ENCODE peak calls at places on chromosomes 13 and 19, in seven cellular contexts. D, Q, J, H, K, B and F are unnamed samples. For H3K4me1, the result is how much of the 10 kb centered on the place peaks cover.

GRCh38 chr19:28961772-28962500 is 251.0 kb downstream of the UQCRFS1 start:
- DNase-seq in D (no peak), Q (no peak), J (no peak), H (no peak), K (no peak), B (no peak), F (no peak)

GRCh38 chr13:49256841-49257240 is 9.1 kb downstream of the CDADC1 start:
- DNase-seq in D (no peak), Q (no peak), J (no peak), H (no peak), K (no peak), B (no peak), F (no peak)

GRCh38 chr13:90171649-90172048 is 1175.8 kb upstream of the MIR17HG start:
- DNase-seq in D (no peak), Q (no peak), J (no peak), H (no peak), K (no peak), B (no peak), F (no peak)

GRCh38 chr13:48727252-48728011 is 73.7 kb downstream of the CYSLTR2 start:
- DNase-seq in D (no peak), Q (no peak), J (no peak), H (no peak), K (no peak), B (no peak), F (no peak)

GRCh38 chr19:2164020-2164988 is 571 bp downstream of the DOT1L start:
- DNase-seq in D (peak), Q (peak), J (no peak), H (no peak), K (no peak), B (no peak), F (no peak)

GRCh38 chr13:60152114-60152513 is 11.6 kb downstream of the DIAPH3 start:
- DNase-seq in D (no peak), Q (no peak), J (no peak), H (no peak), K (no peak), B (no peak), F (no peak)

GRCh38 chr13:76647550-76647949 is 238.7 kb downstream of the KCTD12 start:
- DNase-seq in D (no peak), Q (no peak), J (no peak), H (no peak), K (no peak), B (no peak), F (no peak)

GRCh38 chr13:23632741-23633140 is 62.5 kb downstream of the TNFRSF19 start:
- DNase-seq in D (no peak), Q (peak), J (no peak), H (no peak), K (no peak), B (no peak), F (no peak)

GRCh38 chr13:34942732-34943674 is 933 bp downstream of the NBEA start:
- DNase-seq in D (peak), Q (peak), J (peak), H (peak), K (no peak), B (no peak), F (peak)

GRCh38 chr13:54945978-54946377 is 1917.4 kb downstream of the OLFM4 start:
- DNase-seq in D (no peak), Q (peak), J (no peak), H (no peak), K (no peak), B (no peak), F (no peak)

GRCh38 chr13:78593652-78594494 is 9.5 kb downstream of the POU4F1 start:
- DNase-seq in D (no peak), Q (peak), J (no peak), H (no peak), K (no peak), B (no peak), F (no peak)
- TF ChIP-seq POLR2AphosphoS5 in D (no peak), Q (peak), J (no peak), H (no peak), K (no peak), B (no peak), F (no peak)

GRCh38 chr13:99862243-99862642 is 109.3 kb downstream of the ZIC5 start:
- DNase-seq in D (no peak), Q (no peak), J (no peak), H (no peak), K (no peak), B (no peak), F (no peak)
- H3K4me1 ChIP-seq in D (under half), Q (half or more), J (under half), H (under half), K (under half), B (under half), F (under half)

GRCh38 chr13:51823351-51823750 is 19.4 kb upstream of the DHRS12 start:
- DNase-seq in D (peak), Q (no peak), J (no peak), H (no peak), K (no peak), B (no peak), F (no peak)
- H3K4me3 ChIP-seq in D (no peak), Q (no peak), J (no peak), H (no peak), K (no peak), B (no peak), F (no peak)

GRCh38 chr19:16098821-16099220 is 12.9 kb upstream of the RAB8A start:
- DNase-seq in D (no peak), Q (no peak), J (no peak), H (no peak), K (no peak), B (no peak), F (no peak)
- TF ChIP-seq POLR2AphosphoS5 in D (no peak), Q (no peak), J (no peak), H (no peak), K (no peak), B (no peak), F (no peak)

GRCh38 chr19:45049073-45049736 is 10.4 kb downstream of the CLASRP start:
- DNase-seq in D (no peak), Q (no peak), J (no peak), H (no peak), K (peak), B (no peak), F (no peak)

GRCh38 chr19:45047188-45047797 is 8.4 kb downstream of the CLASRP start:
- DNase-seq in D (no peak), Q (no peak), J (no peak), H (no peak), K (no peak), B (no peak), F (no peak)

GRCh38 chr19:45046355-45046754 is 7.5 kb downstream of the CLASRP start:
- DNase-seq in D (no peak), Q (no peak), J (no peak), H (no peak), K (no peak), B (no peak), F (no peak)

GRCh38 chr19:45050036-45050435 is 11.2 kb downstream of the CLASRP start:
- DNase-seq in D (no peak), Q (no peak), J (no peak), H (no peak), K (no peak), B (no peak), F (no peak)

GRCh38 chr19:45045671-45046353 is 7.0 kb downstream of the CLASRP start:
- DNase-seq in D (no peak), Q (no peak), J (no peak), H (no peak), K (no peak), B (no peak), F (no peak)
- H3K4me1 ChIP-seq in D (under half), Q (under half), J (under half), H (under half), K (under half), B (half or more), F (under half)

DNA sequence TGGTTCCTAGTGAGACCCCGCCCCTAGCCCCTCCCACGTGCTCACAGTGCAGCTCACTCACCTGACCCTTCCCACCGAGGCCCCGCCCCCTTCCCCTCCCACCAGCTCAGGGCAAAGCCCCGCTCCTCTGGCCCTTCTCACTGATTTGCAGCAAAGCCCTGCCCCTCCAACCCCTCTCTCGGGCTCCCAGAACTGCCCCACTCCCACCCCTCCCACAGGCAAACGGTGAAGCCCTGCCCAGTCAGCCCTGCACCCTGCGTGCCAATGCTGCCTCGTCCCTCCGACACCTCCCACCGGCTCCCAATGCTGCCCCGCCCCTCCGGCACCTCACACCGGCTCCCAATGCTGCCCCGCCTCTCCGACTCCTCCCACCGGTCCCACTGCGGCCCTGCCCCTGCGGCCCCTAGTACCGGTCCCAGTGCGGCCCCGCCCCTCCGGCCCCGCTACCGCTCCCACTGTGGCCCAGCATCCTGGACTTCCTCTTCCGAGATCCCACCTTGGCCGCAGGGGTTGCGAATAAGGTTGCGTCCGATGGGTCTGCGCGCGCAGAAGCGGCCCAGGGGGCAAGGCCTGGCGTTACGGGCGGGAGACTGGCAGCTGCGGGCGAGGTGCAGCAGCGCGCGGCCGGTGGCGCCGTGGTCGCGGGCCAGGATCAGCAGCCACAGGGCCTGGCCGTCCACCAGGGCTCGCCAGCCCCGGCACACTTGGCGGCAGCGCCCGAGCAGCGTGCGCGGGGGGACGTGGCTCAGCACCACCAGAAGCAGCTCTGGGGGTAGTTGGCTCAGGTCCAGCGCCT is 783 bp downstream of the FBXO27 start:
- DNase-seq in D (peak), Q (peak), J (peak), H (peak), K (peak), B (peak), F (peak)
- H3K4me3 ChIP-seq in D (peak), Q (peak), J (peak), H (peak), K (peak), B (peak), F (peak)